ENCODE peak calls at places on chromosomes 2 and 18, in ten cellular contexts. X, J, U, E, A, Y, N, W, I and C are unnamed samples.

GRCh38 chr2:175732523-175732922 is 269.5 kb downstream of the LNPK start:
- DNase-seq in X (no peak), J (no peak), U (no peak), E (no peak), A (no peak), Y (no peak), N (no peak), W (no peak), I (no peak), C (no peak)

GRCh38 chr2:175167076-175167791 is 769 bp downstream of the ATF2 start:
- DNase-seq in X (no peak), J (peak; percentile 58), U (no peak), E (no peak), A (no peak), Y (peak; percentile 61), N (peak; percentile 18), W (peak; percentile 53), I (no peak), C (no peak)

GRCh38 chr2:190763901-190764514 is 115.1 kb downstream of the NAB1 start:
- DNase-seq in X (no peak), J (no peak), U (no peak), E (no peak), A (no peak), Y (no peak), N (no peak), W (peak; percentile 21), I (no peak), C (no peak)

GRCh38 chr2:12619975-12620374 is 96.8 kb upstream of the TRIB2 start:
- DNase-seq in X (peak; percentile 59), J (peak; percentile 100), U (no peak), E (no peak), A (no peak), Y (no peak), N (no peak), W (no peak), I (no peak), C (no peak)

GRCh38 chr2:218437969-218438368 is 19.0 kb downstream of the VIL1 start:
- DNase-seq in X (no peak), J (no peak), U (no peak), E (no peak), A (no peak), Y (no peak), N (no peak), W (no peak), I (no peak), C (no peak)

GRCh38 chr2:110853516-110853915 is 121.1 kb downstream of the ACOXL start:
- DNase-seq in X (no peak), J (peak; percentile 27), U (no peak), E (peak; percentile 37), A (peak; percentile 18), Y (peak; percentile 25), N (peak; percentile 15), W (peak; percentile 82), I (no peak), C (peak; percentile 19)

GRCh38 chr2:205763708-205764501 is 81.6 kb downstream of the NRP2 start:
- DNase-seq in X (peak; percentile 46), J (no peak), U (peak; percentile 26), E (no peak), A (no peak), Y (peak; percentile 94), N (no peak), W (peak; percentile 5), I (peak; percentile 13), C (no peak)

GRCh38 chr2:130768191-130768855 is 13.0 kb downstream of the AMER3 start:
- DNase-seq in X (no peak), J (peak; percentile 34), U (no peak), E (no peak), A (no peak), Y (no peak), N (no peak), W (no peak), I (no peak), C (no peak)

GRCh38 chr18:23591011-23591410 is 4.7 kb upstream of the NPC1 start:
- DNase-seq in X (no peak), J (no peak), U (no peak), E (no peak), A (no peak), Y (no peak), N (no peak), W (no peak), I (no peak), C (no peak)

GRCh38 chr18:47120428-47120827 is 29.9 kb downstream of the HDHD2 start:
- DNase-seq in X (no peak), J (no peak), U (peak; percentile 64), E (no peak), A (no peak), Y (no peak), N (no peak), W (peak; percentile 83), I (no peak), C (no peak)

GRCh38 chr18:59123588-59124369 is 15.9 kb upstream of the SEC11C start:
- DNase-seq in X (peak; percentile 75), J (peak; percentile 50), U (no peak), E (no peak), A (no peak), Y (no peak), N (no peak), W (peak; percentile 81), I (no peak), C (no peak)

GRCh38 chr2:211860224-211860623 is 678.4 kb downstream of the ERBB4 start:
- DNase-seq in X (no peak), J (no peak), U (no peak), E (no peak), A (no peak), Y (no peak), N (no peak), W (no peak), I (no peak), C (no peak)

GRCh38 chr2:149686136-149686535 is 98.6 kb upstream of the MMADHC start:
- DNase-seq in X (no peak), J (no peak), U (no peak), E (no peak), A (no peak), Y (no peak), N (no peak), W (no peak), I (no peak), C (no peak)

GRCh38 chr2:157692768-157693167 is 64.1 kb upstream of the ACVR1C start:
- DNase-seq in X (peak; percentile 63), J (peak; percentile 91), U (no peak), E (no peak), A (no peak), Y (no peak), N (no peak), W (no peak), I (no peak), C (no peak)

GRCh38 chr18:40878371-40878770 is 1076.7 kb upstream of the PIK3C3 start:
- DNase-seq in X (no peak), J (no peak), U (no peak), E (no peak), A (no peak), Y (no peak), N (no peak), W (no peak), I (no peak), C (no peak)

GRCh38 chr18:48296581-48296980 is 112.6 kb downstream of the ZBTB7C start:
- DNase-seq in X (no peak), J (no peak), U (no peak), E (no peak), A (no peak), Y (no peak), N (no peak), W (no peak), I (no peak), C (no peak)